ENCODE peak calls at places on chromosome 6, in eight cellular contexts. A is sigmoid colon, Y is pancreas, P is thyroid gland, J is brain microvascular endothelial cell, C is GM12864, D is Karpas-422, L is skeletal muscle cell. T is an unnamed sample.

GRCh38 chr6:16883414-16883813 is 122.2 kb upstream of the ATXN1 start:
- DNase-seq in A (no peak), Y (no peak), P (no peak), J (no peak), C (no peak), D (no peak), L (no peak), T (no peak)

GRCh38 chr6:42708096-42708495 is 14.3 kb downstream of the PRPH2 start:
- DNase-seq in A (no peak), Y (no peak), P (no peak), J (no peak), C (no peak), D (no peak), L (no peak), T (no peak)

GRCh38 chr6:122619309-122619708 is 9.1 kb downstream of the PKIB start:
- DNase-seq in A (no peak), Y (no peak), P (no peak), J (no peak), C (no peak), D (no peak), L (no peak), T (no peak)

GRCh38 chr6:145562771-145563615 is 172.3 kb downstream of the EPM2A start:
- DNase-seq in A (no peak), Y (no peak), P (no peak), J (no peak), C (no peak), D (no peak), L (no peak), T (no peak)

GRCh38 chr6:168355716-168356522 is 36.3 kb upstream of the DACT2 start:
- DNase-seq in A (peak), Y (peak), P (peak), J (peak), C (no peak), D (peak), L (no peak), T (no peak)

GRCh38 chr6:89662659-89663223 is 24.2 kb upstream of the LYRM2 start:
- DNase-seq in A (no peak), Y (no peak), P (no peak), J (no peak), C (no peak), D (no peak), L (no peak), T (no peak)

GRCh38 chr6:161001421-161001820 is 9.9 kb downstream of the MAP3K4 start:
- DNase-seq in A (no peak), Y (no peak), P (no peak), J (no peak), C (no peak), D (no peak), L (no peak), T (no peak)

GRCh38 chr6:79762370-79762769 is 131.2 kb downstream of the SH3BGRL2 start:
- DNase-seq in A (no peak), Y (no peak), P (no peak), J (peak), C (no peak), D (no peak), L (no peak), T (no peak)

GRCh38 chr6:71294121-71294523 is 5.5 kb downstream of the OGFRL1 start:
- DNase-seq in A (no peak), Y (no peak), P (no peak), J (peak), C (no peak), D (no peak), L (peak), T (peak)

GRCh38 chr6:5464096-5464885 is 203.0 kb downstream of the FARS2 start:
- DNase-seq in A (no peak), Y (no peak), P (no peak), J (no peak), C (no peak), D (no peak), L (peak), T (no peak)

GRCh38 chr6:37373822-37374514 is 20.2 kb downstream of the RNF8 start:
- DNase-seq in A (no peak), Y (no peak), P (peak), J (no peak), C (no peak), D (no peak), L (no peak), T (no peak)

GRCh38 chr6:72363844-72364740 is 257.8 kb upstream of the KCNQ5 start:
- DNase-seq in A (no peak), Y (no peak), P (peak), J (peak), C (no peak), D (no peak), L (peak), T (peak)

GRCh38 chr6:92538296-92538695 is 881.1 kb downstream of the EPHA7 start:
- DNase-seq in A (no peak), Y (no peak), P (no peak), J (no peak), C (no peak), D (no peak), L (no peak), T (no peak)

GRCh38 chr6:163048345-163048744 is 320.6 kb downstream of the PACRG start:
- DNase-seq in A (no peak), Y (no peak), P (no peak), J (no peak), C (no peak), D (no peak), L (no peak), T (no peak)

GRCh38 chr6:135299256-135299655 is 118.1 kb downstream of the MYB start:
- DNase-seq in A (no peak), Y (no peak), P (no peak), J (peak), C (no peak), D (no peak), L (peak), T (peak)

GRCh38 chr6:1802495-1803395 is 193.0 kb downstream of the FOXC1 start:
- DNase-seq in A (no peak), Y (peak), P (no peak), J (no peak), C (no peak), D (no peak), L (no peak), T (no peak)

GRCh38 chr6:168782211-168782729 is 341.3 kb downstream of the SMOC2 start:
- DNase-seq in A (no peak), Y (no peak), P (no peak), J (no peak), C (no peak), D (no peak), L (no peak), T (no peak)

GRCh38 chr6:20255428-20255827 is 43.2 kb upstream of the MBOAT1 start:
- DNase-seq in A (no peak), Y (no peak), P (no peak), J (no peak), C (no peak), D (no peak), L (no peak), T (no peak)

GRCh38 chr6:168290095-168290494 is 29.5 kb downstream of the DACT2 start:
- DNase-seq in A (no peak), Y (no peak), P (no peak), J (no peak), C (no peak), D (no peak), L (no peak), T (no peak)

GRCh38 chr6:16752206-16752867 is 8.9 kb downstream of the ATXN1 start:
- DNase-seq in A (no peak), Y (no peak), P (no peak), J (peak), C (no peak), D (no peak), L (peak), T (no peak)

GRCh38 chr6:30185846-30186484 is 22.6 kb downstream of the TRIM15 start:
- DNase-seq in A (no peak), Y (no peak), P (no peak), J (no peak), C (no peak), D (no peak), L (no peak), T (no peak)

GRCh38 chr6:164008902-164009301 is 594.4 kb downstream of the QKI start:
- DNase-seq in A (no peak), Y (no peak), P (no peak), J (no peak), C (no peak), D (no peak), L (no peak), T (no peak)

GRCh38 chr6:132209351-132209750 is 191.9 kb downstream of the MOXD1 start:
- DNase-seq in A (no peak), Y (no peak), P (no peak), J (no peak), C (no peak), D (no peak), L (no peak), T (no peak)

GRCh38 chr6:129059650-129060049 is 176.7 kb downstream of the LAMA2 start:
- DNase-seq in A (no peak), Y (no peak), P (no peak), J (no peak), C (no peak), D (no peak), L (no peak), T (no peak)

GRCh38 chr6:166758136-166758704 is 131.2 kb upstream of the RPS6KA2 start:
- DNase-seq in A (no peak), Y (no peak), P (no peak), J (no peak), C (no peak), D (no peak), L (no peak), T (no peak)
- H3K4me3 ChIP-seq in A (peak), Y (no peak), P (peak), J (peak), C (no peak), D (no peak), L (peak), T (no peak)

DNA sequence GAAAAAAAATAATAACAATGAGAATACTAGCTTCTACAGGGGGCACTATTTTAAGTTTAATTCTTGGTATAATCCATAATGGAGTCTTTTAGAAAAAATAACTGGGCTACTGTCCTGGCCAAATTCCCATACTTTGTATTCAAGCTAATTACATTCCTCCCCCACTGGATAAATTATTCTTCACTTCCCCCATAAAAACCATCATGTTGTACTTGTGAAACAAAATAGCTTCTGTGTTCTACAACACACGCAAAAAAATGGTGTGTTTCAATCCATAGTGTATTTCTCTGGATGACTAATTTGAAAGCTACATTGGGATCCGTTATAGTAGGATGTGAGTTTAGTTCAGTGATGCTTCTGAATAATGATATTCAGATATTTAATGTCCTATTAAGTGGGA is 21.6 kb upstream of the HDDC2 start:
- DNase-seq in A (no peak), Y (no peak), P (no peak), J (no peak), C (no peak), D (no peak), L (no peak), T (no peak)
- H3K4me3 ChIP-seq in A (no peak), Y (no peak), P (no peak), J (no peak), C (no peak), D (no peak), L (no peak), T (no peak)

GRCh38 chr6:26331809-26332226 is 33.2 kb upstream of the BTN3A2 start:
- DNase-seq in A (no peak), Y (no peak), P (no peak), J (no peak), C (no peak), D (peak), L (no peak), T (no peak)

GRCh38 chr6:26327450-26328264 is 37.3 kb upstream of the BTN3A2 start:
- DNase-seq in A (no peak), Y (no peak), P (no peak), J (peak), C (peak), D (peak), L (no peak), T (no peak)

GRCh38 chr6:26329763-26330511 is 35.1 kb upstream of the BTN3A2 start:
- DNase-seq in A (no peak), Y (no peak), P (no peak), J (peak), C (no peak), D (no peak), L (no peak), T (no peak)

GRCh38 chr6:26330835-26331808 is 33.9 kb upstream of the BTN3A2 start:
- DNase-seq in A (no peak), Y (no peak), P (no peak), J (peak), C (peak), D (peak), L (no peak), T (no peak)

GRCh38 chr6:26328265-26328844 is 36.6 kb upstream of the BTN3A2 start:
- DNase-seq in A (no peak), Y (no peak), P (no peak), J (no peak), C (no peak), D (no peak), L (no peak), T (no peak)
- H3K4me3 ChIP-seq in A (no peak), Y (no peak), P (no peak), J (peak), C (peak), D (peak), L (peak), T (peak)

DNA sequence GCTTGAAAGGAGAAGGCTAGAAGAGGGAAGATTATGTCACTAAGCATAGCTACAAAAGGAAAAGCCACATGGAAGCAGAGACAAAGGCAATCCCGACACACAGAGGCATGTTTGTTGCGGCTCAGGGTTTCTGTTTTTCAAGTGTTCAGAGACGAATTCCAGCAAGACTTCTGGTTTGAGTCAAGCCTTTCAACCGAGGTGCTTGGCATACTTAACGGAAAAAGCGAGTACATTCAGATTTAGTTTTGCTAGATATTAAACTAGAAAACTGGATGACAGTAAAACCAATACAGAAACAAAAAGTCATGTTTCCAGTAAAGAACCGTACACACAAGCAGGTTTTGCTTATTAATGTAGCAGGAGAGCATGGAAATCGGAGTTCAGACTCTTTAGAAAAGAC is 27.2 kb downstream of the MCUR1 start:
- DNase-seq in A (no peak), Y (no peak), P (no peak), J (no peak), C (no peak), D (no peak), L (no peak), T (no peak)
- H3K4me3 ChIP-seq in A (peak), Y (no peak), P (no peak), J (peak), C (no peak), D (no peak), L (no peak), T (peak)

GRCh38 chr6:106132153-106132698 is 46.1 kb downstream of the PRDM1 start:
- DNase-seq in A (no peak), Y (no peak), P (no peak), J (no peak), C (no peak), D (no peak), L (no peak), T (no peak)

GRCh38 chr6:106125925-106126435 is 39.8 kb downstream of the PRDM1 start:
- DNase-seq in A (no peak), Y (no peak), P (no peak), J (no peak), C (peak), D (no peak), L (no peak), T (no peak)

GRCh38 chr6:106124437-106125423 is 38.6 kb downstream of the PRDM1 start:
- DNase-seq in A (no peak), Y (no peak), P (no peak), J (no peak), C (no peak), D (no peak), L (no peak), T (no peak)

GRCh38 chr6:106133040-106133439 is 46.9 kb downstream of the PRDM1 start:
- DNase-seq in A (no peak), Y (no peak), P (peak), J (no peak), C (no peak), D (no peak), L (no peak), T (no peak)

DNA sequence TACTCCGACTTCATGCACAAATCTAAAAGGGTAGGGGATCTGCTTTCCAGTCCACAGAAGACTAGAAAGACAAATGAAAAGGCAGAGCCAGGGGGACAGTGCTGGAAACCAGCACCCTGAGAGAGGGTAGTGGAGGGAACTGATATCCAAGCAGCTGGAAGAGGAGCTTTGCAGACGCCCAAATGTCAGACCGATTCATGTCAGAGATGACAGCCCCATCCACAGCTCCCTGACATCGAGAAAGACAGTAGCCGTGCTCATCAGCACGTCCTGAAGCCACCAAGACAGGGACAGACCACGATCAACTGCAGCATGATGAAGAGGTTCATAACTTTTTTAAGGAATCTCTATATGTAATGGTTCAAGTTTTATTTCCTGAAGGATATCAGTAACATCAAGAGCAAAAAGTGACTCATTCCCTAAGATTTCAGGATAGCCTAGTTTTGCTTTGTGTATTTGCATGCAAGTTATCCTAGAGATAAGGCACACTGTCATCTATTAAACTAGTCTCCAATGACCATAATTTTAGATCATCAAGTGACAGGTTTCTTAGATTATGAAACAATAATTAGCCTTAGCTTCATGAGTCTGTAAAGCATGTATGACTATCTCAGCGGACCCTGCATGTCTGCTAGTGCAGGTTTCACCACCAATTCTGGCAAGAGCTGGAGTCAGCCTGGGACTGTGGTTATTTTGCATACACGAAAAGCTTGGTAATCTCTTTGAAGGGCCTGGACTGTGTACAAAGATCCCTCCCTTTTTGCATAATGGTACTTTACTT is 43.0 kb downstream of the PRDM1 start:
- DNase-seq in A (no peak), Y (no peak), P (no peak), J (peak), C (no peak), D (peak), L (peak), T (peak)
- H3K4me3 ChIP-seq in A (no peak), Y (no peak), P (no peak), J (peak), C (no peak), D (no peak), L (no peak), T (no peak)

DNA sequence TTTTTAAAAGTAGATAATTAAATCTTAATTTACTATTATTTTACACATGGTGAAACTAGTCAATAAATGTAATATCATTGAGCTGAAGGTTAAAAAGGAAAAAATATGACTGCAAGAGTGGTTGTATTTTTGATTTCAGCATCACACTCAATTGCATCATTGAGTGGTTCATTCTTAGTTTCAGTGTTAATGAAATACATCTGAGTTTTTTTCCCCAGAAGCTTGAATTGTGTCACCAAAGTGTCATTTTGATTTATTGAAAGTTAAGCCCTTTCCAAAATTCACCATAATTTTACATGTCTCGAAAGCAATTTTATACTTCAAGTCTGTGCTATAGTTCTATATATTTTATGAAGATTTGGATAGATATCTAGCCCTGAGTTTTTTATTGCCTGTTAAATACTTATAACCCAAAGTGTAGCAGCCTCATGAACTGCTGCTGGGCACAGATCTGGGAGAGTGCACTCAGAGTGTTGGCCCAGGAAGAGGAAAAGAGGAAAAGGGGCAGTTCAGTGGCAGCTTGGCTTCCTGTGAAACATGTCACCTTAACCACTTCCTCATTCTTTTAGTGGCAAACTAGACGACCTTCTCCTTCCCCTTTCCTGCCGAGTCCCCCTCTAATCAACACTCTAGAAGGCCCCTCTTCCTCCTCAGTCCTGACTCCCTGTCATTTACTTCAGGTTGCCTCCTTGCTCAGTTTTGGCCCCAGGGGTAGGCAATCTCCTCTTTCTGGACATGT is 140.7 kb downstream of the ESR1 start:
- DNase-seq in A (no peak), Y (no peak), P (no peak), J (no peak), C (no peak), D (peak), L (no peak), T (no peak)
- H3K4me3 ChIP-seq in A (no peak), Y (no peak), P (no peak), J (no peak), C (no peak), D (no peak), L (no peak), T (no peak)

DNA sequence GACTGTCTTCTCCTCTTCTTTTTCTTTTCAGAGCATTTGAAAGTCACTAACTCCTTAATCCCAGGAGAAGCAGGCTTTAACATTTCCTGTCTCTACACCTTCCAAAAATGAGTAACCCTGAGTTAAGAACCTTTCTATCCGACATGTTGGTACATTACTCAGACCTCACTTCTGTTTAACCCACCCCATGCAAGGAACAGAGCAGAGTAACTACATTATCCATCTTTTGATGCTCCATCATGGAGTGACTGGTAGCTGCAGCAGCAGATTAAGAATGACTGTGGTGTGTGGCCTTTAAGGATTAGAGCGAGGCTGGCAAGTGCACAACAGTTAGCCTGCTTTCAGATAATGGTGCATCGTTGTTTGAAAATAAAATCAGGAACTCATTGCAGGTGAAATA is 2.0 kb downstream of the TRAF3IP2 start:
- DNase-seq in A (no peak), Y (no peak), P (no peak), J (no peak), C (no peak), D (no peak), L (no peak), T (no peak)
- H3K4me3 ChIP-seq in A (peak), Y (peak), P (peak), J (peak), C (no peak), D (peak), L (peak), T (peak)